ENCODE peak calls at places on chromosomes 3 and 15, in ten cellular contexts. L is fibroblast of the aortic adventitia, U is A549, O is fibroblast of lung, B is mammary epithelial cell, H is tibial artery, D is AG10803, M is keratinocyte, J is uterus, Y is astrocyte of the spinal cord. S is an unnamed sample.

GRCh38 chr3:89571707-89572106 is 464.3 kb downstream of the EPHA3 start:
- DNase-seq in L (no peak), U (no peak), O (peak; percentile 67), B (no peak), H (no peak), D (no peak), M (no peak), J (no peak), Y (no peak), S (no peak)

GRCh38 chr3:169382309-169382708 is 281.2 kb downstream of the MECOM start:
- DNase-seq in L (no peak), U (no peak), O (no peak), B (no peak), H (no peak), D (no peak), M (no peak), J (no peak), Y (no peak), S (no peak)

GRCh38 chr3:25854635-25855034 is 64.7 kb downstream of the OXSM start:
- DNase-seq in L (peak; percentile 57), U (peak; percentile 48), O (peak; percentile 29), B (peak; percentile 42), H (no peak), D (peak; percentile 34), M (no peak), J (no peak), Y (peak; percentile 46), S (peak; percentile 78)

GRCh38 chr3:45553469-45553974 is 41.0 kb upstream of the LIMD1 start:
- DNase-seq in L (peak; percentile 89), U (no peak), O (peak; percentile 81), B (peak; percentile 62), H (no peak), D (peak; percentile 58), M (no peak), J (peak; percentile 47), Y (peak; percentile 75), S (peak; percentile 39)

GRCh38 chr3:114527036-114527644 is 233.3 kb downstream of the TIGIT start:
- DNase-seq in L (peak; percentile 50), U (peak; percentile 14), O (peak; percentile 44), B (peak; percentile 17), H (no peak), D (peak; percentile 41), M (no peak), J (no peak), Y (no peak), S (peak; percentile 61)

GRCh38 chr15:39685999-39686613 is 96.5 kb downstream of the FSIP1 start:
- DNase-seq in L (peak; percentile 83), U (peak; percentile 56), O (peak; percentile 76), B (peak; percentile 36), H (no peak), D (peak; percentile 68), M (peak; percentile 9), J (no peak), Y (peak; percentile 64), S (peak; percentile 79)

GRCh38 chr15:34648335-34648631 is 64.8 kb upstream of the GOLGA8B start:
- DNase-seq in L (no peak), U (no peak), O (no peak), B (no peak), H (no peak), D (no peak), M (no peak), J (no peak), Y (no peak), S (no peak)

GRCh38 chr3:13497386-13497785 is 17.3 kb downstream of the HDAC11 start:
- DNase-seq in L (peak; percentile 62), U (no peak), O (no peak), B (peak; percentile 45), H (peak; percentile 31), D (peak; percentile 76), M (no peak), J (no peak), Y (no peak), S (no peak)

GRCh38 chr3:127394984-127395662 is 107.3 kb upstream of the PRR20G start:
- DNase-seq in L (no peak), U (no peak), O (no peak), B (no peak), H (peak; percentile 51), D (no peak), M (no peak), J (no peak), Y (no peak), S (no peak)

GRCh38 chr3:111998661-111999641 is at the start of gene TAGLN3:
- DNase-seq in L (no peak), U (no peak), O (no peak), B (peak; percentile 54), H (no peak), D (no peak), M (no peak), J (no peak), Y (peak; percentile 38), S (no peak)

GRCh38 chr3:184338538-184338945 is 1.1 kb downstream of the FAM131A start:
- DNase-seq in L (peak; percentile 86), U (no peak), O (peak; percentile 83), B (no peak), H (peak; percentile 96), D (peak; percentile 35), M (no peak), J (peak; percentile 96), Y (peak; percentile 88), S (peak; percentile 46)

GRCh38 chr3:124559650-124560405 is 170.4 kb upstream of the UMPS start:
- DNase-seq in L (peak; percentile 84), U (peak; percentile 83), O (peak; percentile 88), B (peak; percentile 64), H (peak; percentile 78), D (peak; percentile 76), M (no peak), J (peak; percentile 57), Y (peak; percentile 86), S (peak; percentile 88)

GRCh38 chr3:39446444-39446843 is 21.0 kb upstream of the MOBP start:
- DNase-seq in L (no peak), U (no peak), O (no peak), B (no peak), H (no peak), D (no peak), M (no peak), J (no peak), Y (no peak), S (no peak)

GRCh38 chr3:45075821-45076625 is 49.9 kb downstream of the CLEC3B start:
- DNase-seq in L (no peak), U (no peak), O (no peak), B (no peak), H (no peak), D (no peak), M (no peak), J (no peak), Y (no peak), S (no peak)

GRCh38 chr3:59856921-59857320 is 807.1 kb upstream of the CFAP20DC start:
- DNase-seq in L (no peak), U (no peak), O (no peak), B (no peak), H (no peak), D (no peak), M (no peak), J (no peak), Y (no peak), S (no peak)

DNA sequence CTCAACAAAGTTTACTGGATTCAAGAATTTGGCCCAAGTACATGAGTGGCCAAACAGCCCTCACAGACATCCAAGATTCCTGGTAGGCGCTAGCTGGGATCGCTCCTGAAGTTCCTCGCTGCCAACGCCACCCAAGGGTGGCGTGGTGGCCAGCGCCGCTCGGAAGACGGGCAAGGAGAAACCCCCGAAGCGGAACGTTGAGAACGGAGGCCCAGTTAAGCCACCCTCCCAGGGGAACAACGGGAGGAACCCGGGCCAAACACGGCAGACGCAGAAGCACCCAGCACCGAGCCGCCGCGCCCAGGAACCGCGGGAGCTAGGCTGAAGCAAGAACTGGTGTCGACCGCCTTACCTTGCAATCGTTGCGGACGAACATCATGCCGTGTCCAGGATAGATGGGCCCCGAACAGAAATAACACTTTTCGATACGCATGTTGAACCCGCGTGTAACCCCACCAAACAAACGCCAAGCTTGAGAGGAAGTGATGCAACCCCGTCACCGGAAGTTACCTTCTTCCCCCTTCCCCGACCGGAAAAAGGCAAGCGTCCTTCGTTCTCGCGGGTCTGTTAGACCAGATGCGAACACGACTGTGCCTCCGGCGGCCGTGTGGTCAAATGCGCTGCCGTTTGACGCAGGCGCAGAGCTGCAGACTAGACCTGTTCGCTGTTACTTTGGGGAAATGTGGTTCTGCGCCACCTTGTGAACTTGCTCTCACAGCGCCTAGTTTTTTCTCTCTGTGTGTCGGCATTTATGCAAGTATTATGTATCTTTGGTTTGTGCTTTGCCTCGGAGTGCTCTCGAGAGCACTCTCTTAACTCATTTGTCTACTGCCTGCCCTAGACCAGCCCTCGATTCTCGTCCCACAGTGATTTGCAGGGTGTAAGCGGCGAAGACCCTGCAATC is at the start of gene RSL24D1:
- DNase-seq in L (peak; percentile 99), U (peak; percentile 99), O (peak; percentile 99), B (peak; percentile 99), H (peak; percentile 98), D (peak; percentile 98), M (peak; percentile 87), J (peak; percentile 95), Y (peak; percentile 99), S (peak; percentile 98)
- TF ChIP-seq CTCF in L (peak; percentile 43), U (peak; percentile 45), O (peak; percentile 44), B (peak; percentile 25), H (peak; percentile 24), D (peak; percentile 52), M (peak; percentile 45), J (peak; percentile 44), Y (peak; percentile 38), S (peak; percentile 32)

GRCh38 chr15:29089731-29090616 is 179.6 kb downstream of the NSMCE3 start:
- DNase-seq in L (peak; percentile 3), U (no peak), O (peak; percentile 39), B (no peak), H (no peak), D (no peak), M (no peak), J (no peak), Y (peak; percentile 38), S (peak; percentile 40)
- H3K4me3 ChIP-seq in L (no peak overlapping the region), U (no peak overlapping the region), O (no peak overlapping the region), B (no peak overlapping the region), H (no peak overlapping the region), D (no peak overlapping the region), M (no peak overlapping the region), J (no peak overlapping the region), Y (no peak overlapping the region), S (no peak overlapping the region)

GRCh38 chr3:145911016-145911415 is 250.0 kb downstream of the PLOD2 start:
- DNase-seq in L (no peak), U (no peak), O (peak; percentile 52), B (no peak), H (no peak), D (peak; percentile 3), M (no peak), J (no peak), Y (peak; percentile 26), S (peak; percentile 52)

DNA sequence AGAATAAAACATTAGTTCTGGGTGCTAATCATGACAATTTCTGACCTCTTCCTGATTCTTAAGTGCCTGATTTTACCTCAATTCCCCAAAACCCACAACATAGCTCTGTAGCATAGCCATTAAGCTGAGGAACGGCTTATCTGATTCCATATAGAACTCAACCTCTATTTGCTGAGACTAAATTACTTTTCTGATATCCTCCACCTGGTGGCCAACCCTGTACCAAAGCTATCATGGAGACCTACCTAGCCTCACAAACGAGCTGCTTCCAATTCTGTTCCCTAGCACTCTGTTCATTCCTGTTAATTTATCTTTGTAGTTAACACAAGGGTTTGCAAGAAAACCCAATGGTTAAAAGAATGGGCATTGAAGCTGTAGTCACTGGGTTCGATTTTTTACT is 245.2 kb downstream of the PLOD2 start:
- DNase-seq in L (no peak), U (no peak), O (no peak), B (no peak), H (no peak), D (no peak), M (no peak), J (no peak), Y (no peak), S (no peak)
- TF ChIP-seq CTCF in L (no peak), U (no peak), O (no peak), B (no peak), H (no peak), D (no peak), M (no peak), J (no peak), Y (no peak), S (no peak)

GRCh38 chr3:190064112-190064511 is 56.6 kb downstream of the P3H2 start:
- DNase-seq in L (peak; percentile 88), U (peak; percentile 83), O (peak; percentile 89), B (peak; percentile 83), H (no peak), D (peak; percentile 88), M (peak; percentile 45), J (no peak), Y (peak; percentile 95), S (peak; percentile 75)
- H3K4me3 ChIP-seq in L (no peak overlapping the region), U (no peak overlapping the region), O (no peak overlapping the region), B (no peak overlapping the region), H (no peak overlapping the region), D (no peak overlapping the region), M (no peak overlapping the region), J (no peak overlapping the region), Y (no peak overlapping the region), S (no peak overlapping the region)

S was measured in foreskin fibroblast.